ENCODE peak calls at places on chromosomes 11 and 22, in five cellular contexts. Z is H9, X is HEK293T, G is fibroblast of mammary gland, T is left kidney. R is an unnamed sample.

GRCh38 chr11:130188047-130188446 is 28.5 kb downstream of the ST14 start:
- DNase-seq in Z (no peak), X (no peak), G (no peak), T (no peak), R (no peak)

GRCh38 chr11:18384157-18384641 is 10.2 kb upstream of the LDHA start:
- DNase-seq in Z (no peak), X (peak; percentile 25), G (peak; percentile 81), T (peak; percentile 57), R (peak; percentile 75)

GRCh38 chr22:36595968-36596367 is 67.0 kb upstream of the EIF3D start:
- DNase-seq in Z (no peak), X (no peak), G (no peak), T (peak; percentile 29), R (no peak)

GRCh38 chr22:34294986-34295385 is 374.7 kb upstream of the LARGE1 start:
- DNase-seq in Z (no peak), X (no peak), G (no peak), T (no peak), R (no peak)

GRCh38 chr11:32991427-32991826 is 24.3 kb upstream of the DEPDC7 start:
- DNase-seq in Z (no peak), X (no peak), G (no peak), T (no peak), R (no peak)

GRCh38 chr11:57426754-57427691 is at the start of gene SLC43A3:
- DNase-seq in Z (peak; percentile 79), X (no peak), G (peak; percentile 98), T (peak; percentile 89), R (peak; percentile 70)

GRCh38 chr11:123137496-123138270 is 57.4 kb downstream of the CLMP start:
- DNase-seq in Z (peak; percentile 80), X (no peak), G (peak; percentile 87), T (peak; percentile 91), R (peak; percentile 20)

GRCh38 chr11:76807206-76807875 is 24.2 kb downstream of the TSKU start:
- DNase-seq in Z (peak; percentile 91), X (peak; percentile 86), G (peak; percentile 80), T (peak; percentile 90), R (peak; percentile 62)

GRCh38 chr11:28526406-28526751 is 418.2 kb downstream of the METTL15 start:
- DNase-seq in Z (no peak), X (no peak), G (peak; percentile 25), T (no peak), R (no peak)

GRCh38 chr11:30876656-30877371 is 290.7 kb upstream of the MPPED2 start:
- DNase-seq in Z (no peak), X (no peak), G (no peak), T (peak; percentile 22), R (peak; percentile 41)

GRCh38 chr22:45163074-45163416 is 680 bp upstream of the NUP50 start:
- DNase-seq in Z (peak; percentile 42), X (peak; percentile 41), G (peak; percentile 53), T (peak; percentile 74), R (peak; percentile 43)

R was measured in dermis microvascular lymphatic vessel endothelial cell.